ENCODE peak calls at places on chromosomes 3 and 15, in seven cellular contexts. A, S, N, T, C, H and J are unnamed samples.
A peak's percentile ranks its signal among the peaks of the same experiment; 100 is the strongest.

GRCh38 chr3:183488343-183488742 is 59.9 kb upstream of the MCF2L2 start:
- DNase-seq in C (no peak), S (no peak), N (peak; percentile 13), H (no peak), T (no peak), A (no peak), J (no peak)

GRCh38 chr15:29904731-29905417 is 82.6 kb upstream of the TJP1 start:
- DNase-seq in N (no peak), H (no peak), T (no peak), S (no peak), C (no peak), A (peak; percentile 15), J (peak; percentile 76)

GRCh38 chr3:33430061-33430460 is 10.1 kb downstream of the UBP1 start:
- DNase-seq in H (no peak), A (no peak), N (no peak), T (no peak), S (no peak), C (no peak), J (no peak)

GRCh38 chr15:61119556-61119955 is 109.5 kb downstream of the RORA start:
- DNase-seq in H (no peak), C (no peak), S (no peak), N (no peak), T (no peak), A (no peak), J (peak; percentile 38)

GRCh38 chr15:34851751-34852150 is 56.4 kb upstream of the ACTC1 start:
- DNase-seq in H (no peak), N (no peak), T (no peak), S (no peak), C (no peak), A (no peak), J (no peak)

GRCh38 chr15:60972301-60972700 is 256.8 kb downstream of the RORA start:
- DNase-seq in A (peak; percentile 83), N (no peak), H (no peak), C (peak; percentile 87), T (peak; percentile 55), S (no peak), J (peak; percentile 95)

GRCh38 chr3:77372018-77372417 is 332.1 kb downstream of the ROBO2 start:
- DNase-seq in S (no peak), N (no peak), A (no peak), H (no peak), C (no peak), T (no peak), J (no peak)

GRCh38 chr3:89227218-89227617 is 119.8 kb downstream of the EPHA3 start:
- DNase-seq in T (peak; percentile 5), S (no peak), N (no peak), A (peak; percentile 32), C (peak; percentile 61), H (no peak), J (peak; percentile 32)

GRCh38 chr3:186821429-186822367 is 15.4 kb upstream of the RFC4 start:
- DNase-seq in N (peak; percentile 31), S (no peak), H (peak; percentile 63), A (peak; percentile 66), C (peak; percentile 65), T (peak; percentile 80), J (peak; percentile 75)

GRCh38 chr3:195035345-195036202 is 235.4 kb downstream of the XXYLT1 start:
- DNase-seq in H (peak; percentile 62), T (no peak), A (no peak), C (no peak), S (peak; percentile 17), N (no peak), J (no peak)

GRCh38 chr15:41510728-41511127 is 2.9 kb downstream of the LTK start:
- DNase-seq in N (no peak), T (no peak), A (no peak), S (no peak), H (peak; percentile 40), C (no peak), J (no peak)

GRCh38 chr15:35686347-35686746 is 140.4 kb upstream of the DPH6 start:
- DNase-seq in A (no peak), H (no peak), S (no peak), T (no peak), N (no peak), C (no peak), J (no peak)

GRCh38 chr3:175670572-175670971 is 811.4 kb downstream of the NAALADL2 start:
- DNase-seq in H (no peak), C (no peak), A (no peak), T (no peak), S (no peak), N (no peak), J (peak; percentile 60)

GRCh38 chr3:100496711-100497261 is 4.4 kb downstream of the TMEM45A start:
- DNase-seq in H (no peak), C (peak; percentile 29), S (no peak), A (peak; percentile 64), N (no peak), T (peak; percentile 74), J (peak; percentile 35)

GRCh38 chr3:188067932-188068331 is 86.0 kb upstream of the LPP start:
- DNase-seq in N (no peak), C (peak; percentile 70), S (no peak), A (peak; percentile 58), T (peak; percentile 51), H (no peak), J (peak; percentile 87)

GRCh38 chr3:52469001-52469400 is 13.6 kb downstream of the NISCH start:
- DNase-seq in A (no peak), N (no peak), H (no peak), T (no peak), C (no peak), S (no peak), J (peak; percentile 34)

GRCh38 chr3:52470920-52471319 is 15.5 kb downstream of the NISCH start:
- DNase-seq in A (no peak), T (no peak), H (no peak), S (no peak), C (no peak), N (no peak), J (no peak)

GRCh38 chr3:52473031-52473430 is 17.6 kb downstream of the NISCH start:
- DNase-seq in C (no peak), H (no peak), N (no peak), A (no peak), T (no peak), S (no peak), J (no peak)

GRCh38 chr3:52472239-52472783 is 16.9 kb downstream of the NISCH start:
- DNase-seq in A (no peak), N (no peak), T (no peak), H (no peak), S (no peak), C (no peak), J (no peak)

DNA sequence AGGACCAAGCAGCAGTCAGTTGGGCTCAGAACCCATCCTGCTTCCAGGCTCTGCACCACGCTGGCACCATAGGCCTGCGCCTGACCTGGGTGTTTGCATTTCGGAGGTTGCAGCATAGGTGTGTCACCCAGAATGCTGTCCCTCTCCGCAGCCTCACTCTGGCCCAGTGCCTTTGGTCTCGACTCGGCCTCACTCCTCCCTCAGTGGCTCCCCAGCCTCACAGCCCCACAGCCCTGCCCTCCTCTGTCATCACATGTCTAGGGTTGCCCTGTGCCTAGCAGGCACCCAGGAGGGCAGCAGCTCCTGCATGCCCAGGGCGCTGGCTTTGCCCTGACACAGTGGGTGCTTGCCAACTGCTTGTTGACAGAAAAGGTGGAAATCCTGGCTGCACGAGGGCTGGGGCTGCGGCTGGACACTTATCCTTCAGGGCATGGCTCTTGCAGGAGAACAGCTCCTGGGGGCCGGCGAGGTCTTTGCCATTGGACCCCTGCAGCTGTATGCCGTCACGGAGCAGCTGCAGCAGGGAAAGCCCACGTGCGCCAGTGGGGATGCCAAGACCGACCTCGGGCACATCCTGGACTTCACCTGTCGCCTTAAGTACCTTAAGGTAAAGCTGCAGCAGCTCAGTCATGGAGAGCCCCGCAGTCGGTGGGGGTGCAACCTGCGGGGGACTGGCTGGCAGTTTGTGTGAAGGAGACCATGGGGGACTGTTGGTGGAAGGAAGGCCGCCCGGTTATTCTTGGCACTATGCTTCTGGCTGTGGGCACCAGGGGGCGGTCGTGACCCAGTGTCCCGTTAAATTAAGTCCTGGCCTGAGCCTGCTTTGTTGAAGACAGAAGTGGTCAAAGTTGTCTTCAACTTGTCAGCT is 16.2 kb downstream of the NISCH start:
- DNase-seq in T (peak; percentile 67), S (peak; percentile 57), H (peak; percentile 68), N (no peak), C (peak; percentile 61), A (peak; percentile 36), J (peak; percentile 59)
- TF ChIP-seq CTCF in T (peak; percentile 66), S (peak; percentile 49), H (peak; percentile 70), N (peak; percentile 34), C (peak; percentile 66), A (peak; percentile 73), J (peak; percentile 68)

GRCh38 chr3:13879102-13879945 is 547 bp downstream of the WNT7A start:
- DNase-seq in A (no peak), T (no peak), H (peak; percentile 60), N (peak; percentile 69), S (peak; percentile 26), C (peak; percentile 53), J (no peak)
- H3K4me3 ChIP-seq in A (no peak overlapping the region), T (peak overlapping the region; percentile 18), H (peak overlapping the region; percentile 41), N (peak overlapping the region; percentile 64), S (peak overlapping the region; percentile 53), C (peak overlapping the region; percentile 66), J (no peak overlapping the region)

GRCh38 chr3:177589921-177590336 is 392.6 kb upstream of the TBL1XR1 start:
- DNase-seq in A (peak; percentile 98), C (peak; percentile 96), T (peak; percentile 95), N (no peak), H (peak; percentile 80), S (peak; percentile 47), J (peak; percentile 99)
- TF ChIP-seq CTCF in A (no peak), C (no peak), T (no peak), N (no peak), H (no peak), S (no peak), J (no peak)

GRCh38 chr15:45429974-45430792 is 51.8 kb upstream of the GATM start:
- DNase-seq in C (peak; percentile 61), H (peak; percentile 83), T (peak; percentile 66), N (peak; percentile 92), S (peak; percentile 34), A (peak; percentile 60), J (peak; percentile 43)
- H3K4me3 ChIP-seq in C (peak overlapping the region; percentile 40), H (peak overlapping the region; percentile 45), T (peak overlapping the region; percentile 32), N (peak overlapping the region; percentile 45), S (peak overlapping the region; percentile 58), A (peak overlapping the region; percentile 38), J (peak overlapping the region; percentile 31)

GRCh38 chr15:56537881-56538280 is 72.9 kb upstream of the MNS1 start:
- DNase-seq in T (peak; percentile 3), C (no peak), A (no peak), S (no peak), H (no peak), N (peak; percentile 75), J (peak; percentile 5)

GRCh38 chr15:56533741-56534416 is 68.9 kb upstream of the MNS1 start:
- DNase-seq in S (no peak), A (no peak), H (no peak), T (no peak), N (no peak), C (peak; percentile 3), J (no peak)

GRCh38 chr15:56538901-56539545 is 74.1 kb upstream of the MNS1 start:
- DNase-seq in S (no peak), A (no peak), N (no peak), H (no peak), T (no peak), C (no peak), J (no peak)
- TF ChIP-seq CTCF in S (no peak), A (no peak), N (no peak), H (no peak), T (no peak), C (no peak), J (no peak)

DNA sequence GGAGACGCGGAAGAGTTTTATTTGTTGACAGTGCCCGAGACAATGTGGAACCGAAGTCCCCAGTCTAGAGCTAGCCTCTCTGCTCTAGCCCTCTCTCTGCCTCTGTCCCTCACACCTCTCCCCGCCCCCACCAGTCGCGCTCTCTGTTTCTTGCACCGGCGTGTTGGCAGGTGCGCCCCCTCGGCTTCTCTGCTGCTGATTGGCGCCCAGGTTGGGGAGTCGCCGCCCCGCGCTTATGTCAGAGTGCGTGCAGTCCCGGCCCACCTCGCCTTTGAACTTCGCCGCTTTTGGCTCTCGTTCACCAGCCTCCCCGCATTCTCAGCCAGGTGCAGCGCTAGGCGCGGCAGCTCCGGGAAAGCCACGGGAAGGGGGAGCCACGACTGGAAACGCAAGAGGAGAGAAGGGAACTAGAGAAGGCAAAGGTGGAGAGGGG is at the start of gene SOX14:
- DNase-seq in N (no peak), C (peak; percentile 17), A (no peak), S (no peak), H (peak; percentile 76), T (no peak), J (no peak)
- H3K4me3 ChIP-seq in N (no peak within 1 kb of the TSS), C (peak within 1 kb of the TSS; percentile 4), A (no peak within 1 kb of the TSS), S (peak within 1 kb of the TSS; percentile 29), H (peak within 1 kb of the TSS; percentile 37), T (peak within 1 kb of the TSS; percentile 15), J (no peak within 1 kb of the TSS)